ENCODE peak calls at places on chromosomes 12 and 14, in six cellular contexts. One of them, this sample, is unnamed. For H3K4me1, the result is how much of the 10 kb centered on the place peaks cover.

GRCh38 chr14:92948647-92949046 is 25.7 kb downstream of the CHGA start:
- DNase-seq in fibroblast of lung: no peak
- DNase-seq in GM23338: no peak
- DNase-seq in GM12878: no peak
- DNase-seq in mesenchymal stem cell: no peak
- DNase-seq in HCT116: no peak
- DNase-seq in this sample: no peak

GRCh38 chr12:75591628-75592027 is 80.2 kb upstream of the KRR1 start:
- DNase-seq in GM12878: no peak
- DNase-seq in GM23338: no peak
- DNase-seq in fibroblast of lung: no peak
- DNase-seq in HCT116: no peak
- DNase-seq in mesenchymal stem cell: peak
- DNase-seq in this sample: no peak

GRCh38 chr12:89134213-89134770 is 218.0 kb downstream of the DUSP6 start:
- DNase-seq in mesenchymal stem cell: no peak
- DNase-seq in GM12878: no peak
- DNase-seq in fibroblast of lung: no peak
- DNase-seq in HCT116: peak
- DNase-seq in GM23338: no peak
- DNase-seq in this sample: no peak

GRCh38 chr14:26730929-26731618 is 133.2 kb upstream of the NOVA1 start:
- DNase-seq in mesenchymal stem cell: peak
- DNase-seq in HCT116: no peak
- DNase-seq in GM12878: no peak
- DNase-seq in fibroblast of lung: peak
- DNase-seq in GM23338: peak
- DNase-seq in this sample: no peak

GRCh38 chr12:124745891-124746570 is 117.6 kb downstream of the SCARB1 start:
- DNase-seq in GM23338: peak
- DNase-seq in GM12878: no peak
- DNase-seq in mesenchymal stem cell: peak
- DNase-seq in fibroblast of lung: peak
- DNase-seq in HCT116: peak
- DNase-seq in this sample: peak

GRCh38 chr14:25371053-25371452 is 321.1 kb upstream of the STXBP6 start:
- DNase-seq in HCT116: no peak
- DNase-seq in GM12878: no peak
- DNase-seq in mesenchymal stem cell: no peak
- DNase-seq in GM23338: no peak
- DNase-seq in fibroblast of lung: no peak
- DNase-seq in this sample: no peak

GRCh38 chr14:53596845-53597525 is 359.6 kb downstream of the BMP4 start:
- DNase-seq in mesenchymal stem cell: peak
- DNase-seq in HCT116: no peak
- DNase-seq in GM23338: no peak
- DNase-seq in GM12878: no peak
- DNase-seq in fibroblast of lung: no peak
- DNase-seq in this sample: no peak

GRCh38 chr14:61387076-61387475 is 65.7 kb downstream of the PRKCH start:
- DNase-seq in fibroblast of lung: no peak
- DNase-seq in HCT116: no peak
- DNase-seq in GM12878: no peak
- DNase-seq in mesenchymal stem cell: no peak
- DNase-seq in GM23338: no peak
- DNase-seq in this sample: no peak

GRCh38 chr12:89383235-89384049 is 31.1 kb upstream of the DUSP6 start:
- DNase-seq in HCT116: no peak
- DNase-seq in fibroblast of lung: no peak
- DNase-seq in mesenchymal stem cell: peak
- DNase-seq in GM23338: no peak
- DNase-seq in GM12878: no peak
- DNase-seq in this sample: no peak

GRCh38 chr14:88189040-88189839 is 133.8 kb downstream of the KCNK10 start:
- DNase-seq in mesenchymal stem cell: peak
- DNase-seq in fibroblast of lung: peak
- DNase-seq in GM23338: peak
- DNase-seq in HCT116: peak
- DNase-seq in GM12878: peak
- DNase-seq in this sample: peak

GRCh38 chr14:88929656-88930436 is 105.4 kb downstream of the TTC8 start:
- DNase-seq in GM23338: peak
- DNase-seq in mesenchymal stem cell: no peak
- DNase-seq in GM12878: no peak
- DNase-seq in fibroblast of lung: no peak
- DNase-seq in HCT116: no peak
- DNase-seq in this sample: no peak

GRCh38 chr14:58272589-58273372 is 25.6 kb upstream of the ARID4A start:
- DNase-seq in GM12878: no peak
- DNase-seq in HCT116: no peak
- DNase-seq in mesenchymal stem cell: peak
- DNase-seq in GM23338: peak
- DNase-seq in fibroblast of lung: peak
- DNase-seq in this sample: no peak

GRCh38 chr12:108845696-108846095 is 11.7 kb downstream of the SSH1 start:
- DNase-seq in GM12878: no peak
- DNase-seq in HCT116: no peak
- DNase-seq in GM23338: no peak
- DNase-seq in mesenchymal stem cell: no peak
- DNase-seq in fibroblast of lung: no peak
- DNase-seq in this sample: no peak
- H3K4me1 ChIP-seq in GM12878: under half
- H3K4me1 ChIP-seq in HCT116: half or more
- H3K4me1 ChIP-seq in GM23338: under half
- H3K4me1 ChIP-seq in mesenchymal stem cell: under half
- H3K4me1 ChIP-seq in fibroblast of lung: under half
- H3K4me1 ChIP-seq in this sample: under half

GRCh38 chr14:51533160-51533559 is 118.5 kb upstream of the FRMD6 start:
- DNase-seq in GM12878: no peak
- DNase-seq in HCT116: no peak
- DNase-seq in mesenchymal stem cell: peak
- DNase-seq in GM23338: no peak
- DNase-seq in fibroblast of lung: peak
- DNase-seq in this sample: no peak
- H3K4me2 ChIP-seq in GM12878: no peak
- H3K4me2 ChIP-seq in HCT116: peak
- H3K4me2 ChIP-seq in mesenchymal stem cell: no peak
- H3K4me2 ChIP-seq in GM23338: no peak
- H3K4me2 ChIP-seq in fibroblast of lung: no peak
- H3K4me2 ChIP-seq in this sample: no peak

DNA sequence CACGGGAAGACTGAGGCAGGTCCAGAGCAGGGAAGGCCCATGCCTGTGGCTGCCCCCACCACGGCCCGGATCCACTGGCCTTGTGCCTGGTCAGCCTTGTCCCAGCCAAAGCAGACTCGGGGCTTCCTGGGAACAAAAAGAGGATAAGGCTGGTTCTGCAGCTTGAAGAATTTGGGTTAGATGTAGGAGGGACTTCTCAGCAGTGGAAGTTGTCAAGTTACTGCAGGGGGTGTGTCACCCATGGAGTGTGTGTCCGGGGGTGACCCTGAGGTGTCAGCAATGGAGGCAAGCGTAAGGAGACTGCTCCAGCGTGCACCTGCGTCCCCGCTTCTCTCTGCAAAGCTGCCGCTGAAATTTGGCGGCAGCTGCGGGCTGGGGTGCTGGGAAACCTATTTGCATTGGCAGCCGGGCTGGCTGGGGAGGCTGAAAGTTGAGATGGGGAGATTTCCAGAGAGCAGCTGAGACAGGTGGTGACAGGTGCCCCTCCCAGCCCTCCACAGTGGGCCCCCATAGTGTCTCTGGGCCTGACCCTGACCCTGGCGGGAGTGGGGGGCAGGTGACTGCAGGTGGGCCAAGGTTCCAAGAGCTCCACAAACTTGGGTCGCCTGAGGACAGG is 12.5 kb upstream of the TNFAIP2 start:
- DNase-seq in mesenchymal stem cell: no peak
- DNase-seq in GM12878: no peak
- DNase-seq in HCT116: no peak
- DNase-seq in fibroblast of lung: peak
- DNase-seq in GM23338: peak
- DNase-seq in this sample: no peak
- H3K4me1 ChIP-seq in mesenchymal stem cell: half or more
- H3K4me1 ChIP-seq in GM12878: half or more
- H3K4me1 ChIP-seq in HCT116: half or more
- H3K4me1 ChIP-seq in fibroblast of lung: under half
- H3K4me1 ChIP-seq in GM23338: under half
- H3K4me1 ChIP-seq in this sample: under half

GRCh38 chr12:112635036-112635435 is 156.5 kb upstream of the RPH3A start:
- DNase-seq in GM12878: no peak
- DNase-seq in HCT116: no peak
- DNase-seq in mesenchymal stem cell: no peak
- DNase-seq in GM23338: no peak
- DNase-seq in fibroblast of lung: no peak
- DNase-seq in this sample: no peak

DNA sequence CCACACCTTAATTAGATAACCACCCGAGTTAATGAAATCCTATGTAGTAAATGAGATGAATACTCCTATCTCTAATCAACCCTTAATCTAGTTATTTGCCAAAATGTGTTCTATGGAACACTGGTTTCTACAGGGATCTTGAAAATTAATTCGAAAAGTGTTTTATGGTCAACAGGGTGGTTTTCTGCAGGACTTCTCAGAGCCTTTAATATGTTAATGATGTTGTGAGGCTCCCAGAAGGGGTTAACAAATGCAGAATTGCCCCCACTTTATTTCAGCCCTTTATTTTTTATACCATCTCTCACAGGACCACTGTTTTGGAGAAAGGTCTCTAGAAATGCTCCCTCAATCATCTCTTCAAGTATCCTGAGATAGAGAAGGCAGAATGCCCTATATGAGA is 153.1 kb upstream of the RPH3A start:
- DNase-seq in GM23338: no peak
- DNase-seq in HCT116: no peak
- DNase-seq in fibroblast of lung: no peak
- DNase-seq in mesenchymal stem cell: no peak
- DNase-seq in GM12878: no peak
- DNase-seq in this sample: no peak
- H3K4me2 ChIP-seq in GM23338: no peak
- H3K4me2 ChIP-seq in HCT116: no peak
- H3K4me2 ChIP-seq in fibroblast of lung: no peak
- H3K4me2 ChIP-seq in mesenchymal stem cell: no peak
- H3K4me2 ChIP-seq in GM12878: no peak
- H3K4me2 ChIP-seq in this sample: no peak

DNA sequence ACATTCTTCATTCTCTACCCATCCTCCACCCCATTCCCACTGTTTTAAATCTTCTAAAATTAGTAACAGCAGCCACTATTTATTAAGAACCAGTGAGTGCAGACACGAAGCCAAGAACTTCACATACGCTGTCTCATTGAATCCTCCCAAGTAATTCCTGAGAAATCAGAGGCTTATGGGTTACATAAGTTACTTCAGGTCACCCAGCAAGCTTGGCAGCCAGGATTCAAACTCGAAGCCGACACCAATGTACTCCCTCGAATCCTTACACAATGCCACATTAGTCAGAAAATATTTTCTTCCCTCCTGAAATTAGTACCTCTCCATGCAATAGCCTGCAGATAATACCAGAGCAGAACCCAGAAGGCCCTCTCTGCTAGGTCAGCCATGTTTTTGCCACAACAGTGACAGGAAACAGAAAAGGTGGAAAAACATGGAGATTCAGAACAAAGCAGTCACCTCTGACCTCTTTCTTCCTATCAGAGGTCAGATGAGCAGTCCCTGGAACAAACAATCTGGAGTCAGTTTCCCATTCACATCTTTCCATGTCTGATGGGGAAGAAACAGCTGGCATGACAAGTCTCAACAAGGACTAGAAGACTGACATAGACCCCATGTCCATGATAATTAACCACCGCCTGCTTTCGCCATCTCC is 16.4 kb downstream of the NID2 start:
- DNase-seq in fibroblast of lung: peak
- DNase-seq in GM23338: no peak
- DNase-seq in HCT116: no peak
- DNase-seq in mesenchymal stem cell: peak
- DNase-seq in GM12878: no peak
- DNase-seq in this sample: no peak
- H3K4me1 ChIP-seq in fibroblast of lung: under half
- H3K4me1 ChIP-seq in GM23338: under half
- H3K4me1 ChIP-seq in HCT116: under half
- H3K4me1 ChIP-seq in mesenchymal stem cell: under half
- H3K4me1 ChIP-seq in GM12878: under half
- H3K4me1 ChIP-seq in this sample: under half

GRCh38 chr14:97071177-97071576 is 274.0 kb downstream of the VRK1 start:
- DNase-seq in fibroblast of lung: no peak
- DNase-seq in HCT116: no peak
- DNase-seq in mesenchymal stem cell: no peak
- DNase-seq in GM12878: no peak
- DNase-seq in GM23338: no peak
- DNase-seq in this sample: no peak

GRCh38 chr14:97074860-97075259 is 277.7 kb downstream of the VRK1 start:
- DNase-seq in mesenchymal stem cell: no peak
- DNase-seq in GM12878: no peak
- DNase-seq in fibroblast of lung: no peak
- DNase-seq in GM23338: no peak
- DNase-seq in HCT116: no peak
- DNase-seq in this sample: no peak

GRCh38 chr14:97074456-97074855 is 277.3 kb downstream of the VRK1 start:
- DNase-seq in GM23338: no peak
- DNase-seq in mesenchymal stem cell: no peak
- DNase-seq in fibroblast of lung: no peak
- DNase-seq in GM12878: no peak
- DNase-seq in HCT116: no peak
- DNase-seq in this sample: no peak

GRCh38 chr14:97077253-97077653 is 280.1 kb downstream of the VRK1 start:
- DNase-seq in GM23338: no peak
- DNase-seq in GM12878: peak
- DNase-seq in mesenchymal stem cell: peak
- DNase-seq in fibroblast of lung: peak
- DNase-seq in HCT116: peak
- DNase-seq in this sample: peak

GRCh38 chr14:97073622-97074021 is 276.4 kb downstream of the VRK1 start:
- DNase-seq in fibroblast of lung: no peak
- DNase-seq in GM23338: no peak
- DNase-seq in HCT116: no peak
- DNase-seq in GM12878: no peak
- DNase-seq in mesenchymal stem cell: no peak
- DNase-seq in this sample: no peak
- H3K4me2 ChIP-seq in fibroblast of lung: no peak
- H3K4me2 ChIP-seq in GM23338: no peak
- H3K4me2 ChIP-seq in HCT116: no peak
- H3K4me2 ChIP-seq in GM12878: no peak
- H3K4me2 ChIP-seq in mesenchymal stem cell: no peak
- H3K4me2 ChIP-seq in this sample: no peak

This sample was measured in DND-41.